ENCODE peak calls at places on chromosomes 11 and 22, in four cellular contexts. One of them, this sample, is unnamed.

GRCh38 chr11:108734956-108735559 is 70.2 kb downstream of the DDX10 start:
- DNase-seq in AG09309: no peak
- DNase-seq in prostate gland: no peak
- DNase-seq in gastrocnemius medialis: no peak
- DNase-seq in this sample: no peak

GRCh38 chr11:65558785-65559509 is 788 bp upstream of the LTBP3 start:
- DNase-seq in AG09309: no peak
- DNase-seq in prostate gland: no peak
- DNase-seq in gastrocnemius medialis: peak; percentile 71
- DNase-seq in this sample: no peak

GRCh38 chr11:63369165-63369970 is at the start of gene SLC22A9:
- DNase-seq in AG09309: no peak
- DNase-seq in prostate gland: no peak
- DNase-seq in gastrocnemius medialis: no peak
- DNase-seq in this sample: no peak

GRCh38 chr11:64331569-64332371 is 8.2 kb upstream of the CCDC88B start:
- DNase-seq in AG09309: peak; percentile 63
- DNase-seq in prostate gland: peak; percentile 58
- DNase-seq in gastrocnemius medialis: peak; percentile 69
- DNase-seq in this sample: no peak

GRCh38 chr22:44261861-44262595 is 50.7 kb downstream of the SHISAL1 start:
- DNase-seq in AG09309: no peak
- DNase-seq in prostate gland: no peak
- DNase-seq in gastrocnemius medialis: no peak
- DNase-seq in this sample: no peak

GRCh38 chr22:36644333-36644757 is 59.2 kb downstream of the CACNG2 start:
- DNase-seq in AG09309: peak; percentile 77
- DNase-seq in prostate gland: peak; percentile 15
- DNase-seq in gastrocnemius medialis: no peak
- DNase-seq in this sample: peak; percentile 54

GRCh38 chr11:7606496-7606895 is 66.8 kb downstream of the CYB5R2 start:
- DNase-seq in AG09309: no peak
- DNase-seq in prostate gland: no peak
- DNase-seq in gastrocnemius medialis: no peak
- DNase-seq in this sample: no peak

GRCh38 chr11:90775573-90776165 is 552.8 kb upstream of the CHORDC1 start:
- DNase-seq in AG09309: no peak
- DNase-seq in prostate gland: no peak
- DNase-seq in gastrocnemius medialis: no peak
- DNase-seq in this sample: no peak

GRCh38 chr11:46693597-46694012 is 6.8 kb downstream of the ARHGAP1 start:
- DNase-seq in AG09309: peak; percentile 63
- DNase-seq in prostate gland: no peak
- DNase-seq in gastrocnemius medialis: no peak
- DNase-seq in this sample: no peak

GRCh38 chr22:25488244-25489020 is 76.0 kb upstream of the GRK3 start:
- DNase-seq in AG09309: peak; percentile 60
- DNase-seq in prostate gland: peak; percentile 27
- DNase-seq in gastrocnemius medialis: peak; percentile 39
- DNase-seq in this sample: no peak

GRCh38 chr11:34824425-34824824 is 91.8 kb downstream of the APIP start:
- DNase-seq in AG09309: no peak
- DNase-seq in prostate gland: no peak
- DNase-seq in gastrocnemius medialis: no peak
- DNase-seq in this sample: no peak

GRCh38 chr11:2576116-2576515 is 123.7 kb downstream of the KCNQ1OT1 start:
- DNase-seq in AG09309: no peak
- DNase-seq in prostate gland: no peak
- DNase-seq in gastrocnemius medialis: no peak
- DNase-seq in this sample: no peak

GRCh38 chr11:78196661-78197091 is 8.0 kb downstream of the USP35 start:
- DNase-seq in AG09309: no peak
- DNase-seq in prostate gland: no peak
- DNase-seq in gastrocnemius medialis: no peak
- DNase-seq in this sample: no peak

GRCh38 chr11:44421090-44421675 is 111.2 kb upstream of the ALX4 start:
- DNase-seq in AG09309: no peak
- DNase-seq in prostate gland: no peak
- DNase-seq in gastrocnemius medialis: no peak
- DNase-seq in this sample: no peak

GRCh38 chr11:68632802-68633201 is 51.5 kb upstream of the GAL start:
- DNase-seq in AG09309: peak; percentile 2
- DNase-seq in prostate gland: peak; percentile 51
- DNase-seq in gastrocnemius medialis: no peak
- DNase-seq in this sample: peak; percentile 36

GRCh38 chr22:47370448-47371262 is 608.2 kb downstream of the TBC1D22A start:
- DNase-seq in AG09309: no peak
- DNase-seq in prostate gland: no peak
- DNase-seq in gastrocnemius medialis: no peak
- DNase-seq in this sample: no peak

GRCh38 chr11:68660066-68660810 is 24.1 kb upstream of the GAL start:
- DNase-seq in AG09309: no peak
- DNase-seq in prostate gland: no peak
- DNase-seq in gastrocnemius medialis: no peak
- DNase-seq in this sample: no peak

GRCh38 chr22:37643225-37643847 is 3.9 kb downstream of the SH3BP1 start:
- DNase-seq in AG09309: no peak
- DNase-seq in prostate gland: peak; percentile 74
- DNase-seq in gastrocnemius medialis: peak; percentile 77
- DNase-seq in this sample: peak; percentile 99

GRCh38 chr22:17964153-17964552 is 60.2 kb downstream of the MICAL3 start:
- DNase-seq in AG09309: no peak
- DNase-seq in prostate gland: no peak
- DNase-seq in gastrocnemius medialis: no peak
- DNase-seq in this sample: no peak

GRCh38 chr11:118696673-118697226 is 17.3 kb upstream of the TREH start:
- DNase-seq in AG09309: no peak
- DNase-seq in prostate gland: no peak
- DNase-seq in gastrocnemius medialis: no peak
- DNase-seq in this sample: no peak

GRCh38 chr11:14312736-14313438 is 46.1 kb downstream of the RRAS2 start:
- DNase-seq in AG09309: peak; percentile 48
- DNase-seq in prostate gland: no peak
- DNase-seq in gastrocnemius medialis: no peak
- DNase-seq in this sample: no peak

GRCh38 chr11:68993546-68993945 is 12.8 kb upstream of the MRGPRD start:
- DNase-seq in AG09309: no peak
- DNase-seq in prostate gland: no peak
- DNase-seq in gastrocnemius medialis: no peak
- DNase-seq in this sample: no peak

GRCh38 chr11:71329731-71330130 is 77.4 kb upstream of the SHANK2 start:
- DNase-seq in AG09309: no peak
- DNase-seq in prostate gland: no peak
- DNase-seq in gastrocnemius medialis: no peak
- DNase-seq in this sample: no peak

GRCh38 chr22:25622011-25622410 is 57.5 kb downstream of the GRK3 start:
- DNase-seq in AG09309: no peak
- DNase-seq in prostate gland: no peak
- DNase-seq in gastrocnemius medialis: no peak
- DNase-seq in this sample: no peak

GRCh38 chr11:117604349-117604995 is 192.5 kb downstream of the DSCAML1 start:
- DNase-seq in AG09309: no peak
- DNase-seq in prostate gland: no peak
- DNase-seq in gastrocnemius medialis: no peak
- DNase-seq in this sample: no peak

GRCh38 chr11:26946209-26946828 is 47.6 kb upstream of the FIBIN start:
- DNase-seq in AG09309: no peak
- DNase-seq in prostate gland: no peak
- DNase-seq in gastrocnemius medialis: no peak
- DNase-seq in this sample: no peak

GRCh38 chr11:112785717-112786116 is 175.5 kb upstream of the NCAM1 start:
- DNase-seq in AG09309: peak; percentile 31
- DNase-seq in prostate gland: no peak
- DNase-seq in gastrocnemius medialis: no peak
- DNase-seq in this sample: no peak

GRCh38 chr11:75797796-75798195 is 17.2 kb upstream of the UVRAG start:
- DNase-seq in AG09309: no peak
- DNase-seq in prostate gland: no peak
- DNase-seq in gastrocnemius medialis: no peak
- DNase-seq in this sample: no peak

GRCh38 chr22:49763696-49764095 is 64.0 kb downstream of the BRD1 start:
- DNase-seq in AG09309: no peak
- DNase-seq in prostate gland: no peak
- DNase-seq in gastrocnemius medialis: no peak
- DNase-seq in this sample: no peak

GRCh38 chr11:80846442-80846841 is 1405.6 kb upstream of the TENM4 start:
- DNase-seq in AG09309: no peak
- DNase-seq in prostate gland: no peak
- DNase-seq in gastrocnemius medialis: no peak
- DNase-seq in this sample: no peak

DNA sequence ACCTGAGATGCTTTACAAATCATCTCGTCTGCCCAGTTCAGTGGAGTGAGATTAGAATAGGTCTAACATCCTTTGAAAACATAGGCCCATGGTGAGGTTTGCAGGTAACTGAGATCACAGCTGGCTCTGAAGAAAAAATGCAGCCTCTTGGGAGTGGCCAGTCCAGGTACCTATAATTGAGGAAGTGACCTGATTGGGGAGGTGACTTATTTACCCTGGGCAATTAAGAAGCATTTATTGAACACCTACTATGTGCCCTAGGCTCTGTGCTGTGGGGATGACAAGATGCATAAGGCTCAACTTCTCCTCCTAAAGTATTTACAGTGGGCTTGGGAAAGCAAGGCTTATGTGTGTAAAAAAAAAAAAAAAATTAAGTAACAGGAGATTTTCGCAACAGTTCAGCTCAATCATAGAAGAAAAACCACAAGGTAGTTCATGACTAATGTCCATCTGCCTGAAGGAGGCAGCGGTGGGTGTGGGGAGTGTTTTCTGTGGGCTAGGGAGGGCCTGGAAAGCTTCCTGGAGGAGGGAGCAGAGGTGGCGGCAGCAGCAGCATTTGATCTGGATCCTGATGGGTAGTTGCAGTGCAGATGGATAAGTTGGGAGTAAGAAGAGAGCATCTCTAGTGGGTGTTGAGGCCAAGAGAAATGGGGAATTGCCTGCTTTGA is 16.1 kb downstream of the MICAL2 start:
- DNase-seq in AG09309: no peak
- DNase-seq in prostate gland: no peak
- DNase-seq in gastrocnemius medialis: no peak
- DNase-seq in this sample: no peak
- TF ChIP-seq CTCF in AG09309: no peak
- TF ChIP-seq CTCF in prostate gland: no peak
- TF ChIP-seq CTCF in gastrocnemius medialis: no peak
- TF ChIP-seq CTCF in this sample: no peak

GRCh38 chr11:3970101-3970500 is 114.6 kb downstream of the STIM1 start:
- DNase-seq in AG09309: no peak
- DNase-seq in prostate gland: no peak
- DNase-seq in gastrocnemius medialis: no peak
- DNase-seq in this sample: no peak

GRCh38 chr11:3969200-3969599 is 113.7 kb downstream of the STIM1 start:
- DNase-seq in AG09309: no peak
- DNase-seq in prostate gland: no peak
- DNase-seq in gastrocnemius medialis: no peak
- DNase-seq in this sample: no peak

GRCh38 chr11:3969613-3970012 is 114.1 kb downstream of the STIM1 start:
- DNase-seq in AG09309: no peak
- DNase-seq in prostate gland: no peak
- DNase-seq in gastrocnemius medialis: no peak
- DNase-seq in this sample: no peak

GRCh38 chr11:3971756-3972404 is 116.4 kb downstream of the STIM1 start:
- DNase-seq in AG09309: no peak
- DNase-seq in prostate gland: no peak
- DNase-seq in gastrocnemius medialis: no peak
- DNase-seq in this sample: no peak

GRCh38 chr11:3972431-3972830 is 117.0 kb downstream of the STIM1 start:
- DNase-seq in AG09309: no peak
- DNase-seq in prostate gland: no peak
- DNase-seq in gastrocnemius medialis: no peak
- DNase-seq in this sample: no peak
- TF ChIP-seq CTCF in AG09309: no peak
- TF ChIP-seq CTCF in prostate gland: no peak
- TF ChIP-seq CTCF in gastrocnemius medialis: no peak
- TF ChIP-seq CTCF in this sample: peak; percentile 3

DNA sequence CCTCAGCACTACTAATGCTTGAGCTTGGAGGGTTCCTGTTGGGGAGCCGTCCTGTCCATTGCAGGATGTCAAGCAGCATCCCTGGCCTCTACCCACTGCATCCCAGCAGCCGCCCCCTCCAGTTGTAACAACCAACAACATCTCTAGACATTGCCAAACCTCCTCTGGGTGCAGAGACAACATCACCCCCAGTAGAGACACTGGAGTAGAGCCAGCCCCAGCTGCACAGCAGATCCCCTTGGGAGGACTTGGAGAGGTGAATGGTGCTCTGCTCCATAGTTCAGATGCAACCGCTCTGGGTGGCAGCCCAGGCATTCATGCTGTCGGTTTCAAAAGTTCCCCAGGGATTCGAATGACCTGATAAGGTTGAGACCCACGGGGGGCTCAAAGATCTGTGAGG is 259.0 kb downstream of the MN1 start:
- DNase-seq in AG09309: no peak
- DNase-seq in prostate gland: no peak
- DNase-seq in gastrocnemius medialis: no peak
- DNase-seq in this sample: no peak
- TF ChIP-seq CTCF in AG09309: no peak
- TF ChIP-seq CTCF in prostate gland: no peak
- TF ChIP-seq CTCF in gastrocnemius medialis: no peak
- TF ChIP-seq CTCF in this sample: no peak

GRCh38 chr22:35424081-35424480 is 24.1 kb downstream of the MCM5 start:
- DNase-seq in AG09309: no peak
- DNase-seq in prostate gland: no peak
- DNase-seq in gastrocnemius medialis: no peak
- DNase-seq in this sample: no peak

GRCh38 chr22:35419756-35420155 is 19.8 kb downstream of the MCM5 start:
- DNase-seq in AG09309: no peak
- DNase-seq in prostate gland: no peak
- DNase-seq in gastrocnemius medialis: no peak
- DNase-seq in this sample: no peak

GRCh38 chr22:35422936-35423335 is 23.0 kb downstream of the MCM5 start:
- DNase-seq in AG09309: no peak
- DNase-seq in prostate gland: no peak
- DNase-seq in gastrocnemius medialis: no peak
- DNase-seq in this sample: no peak

GRCh38 chr22:35421121-35421520 is 21.2 kb downstream of the MCM5 start:
- DNase-seq in AG09309: no peak
- DNase-seq in prostate gland: no peak
- DNase-seq in gastrocnemius medialis: no peak
- DNase-seq in this sample: no peak

GRCh38 chr22:35422145-35422544 is 22.2 kb downstream of the MCM5 start:
- DNase-seq in AG09309: no peak
- DNase-seq in prostate gland: no peak
- DNase-seq in gastrocnemius medialis: no peak
- DNase-seq in this sample: no peak
- TF ChIP-seq CTCF in AG09309: no peak
- TF ChIP-seq CTCF in prostate gland: no peak
- TF ChIP-seq CTCF in gastrocnemius medialis: no peak
- TF ChIP-seq CTCF in this sample: no peak

This sample was measured in neural crest cell.